ENCODE peak calls at places on chromosomes 7 and 10, in four cellular contexts. S is lower lobe of right lung, J is nephron progenitor cell, T is OCI-LY7. F is an unnamed sample.

GRCh38 chr7:1867326-1867725 is 197.2 kb downstream of the ELFN1 start:
- DNase-seq in T (no peak), J (no peak), S (no peak), F (no peak)

GRCh38 chr10:100370976-100371706 is 24.1 kb downstream of the SCD start:
- DNase-seq in J (peak), S (peak), T (peak), F (no peak)

GRCh38 chr7:116171094-116171493 is 39.2 kb upstream of the TES start:
- DNase-seq in T (no peak), S (no peak), J (no peak), F (no peak)

GRCh38 chr7:139870406-139870805 is 41.3 kb downstream of the TBXAS1 start:
- DNase-seq in J (no peak), S (no peak), T (no peak), F (no peak)

GRCh38 chr10:28365840-28366239 is 63.0 kb upstream of the MPP7 start:
- DNase-seq in S (no peak), J (no peak), T (no peak), F (no peak)

GRCh38 chr7:125126376-125126775 is 196.8 kb upstream of the POT1 start:
- DNase-seq in T (no peak), S (no peak), J (no peak), F (no peak)

GRCh38 chr7:7157177-7157886 is 25.0 kb upstream of the C1GALT1 start:
- DNase-seq in T (no peak), J (no peak), S (no peak), F (no peak)

GRCh38 chr7:38274493-38274892 is 1.1 kb upstream of the TARP start:
- DNase-seq in T (no peak), S (no peak), J (no peak), F (no peak)

GRCh38 chr7:155262010-155262409 is 35.7 kb upstream of the INSIG1 start:
- DNase-seq in J (no peak), S (no peak), T (no peak), F (no peak)

GRCh38 chr7:140672382-140673062 is at the start of gene ADCK2:
- DNase-seq in T (peak), J (peak), S (peak), F (no peak)

GRCh38 chr10:4345842-4346241 is 480.2 kb upstream of the AKR1E2 start:
- DNase-seq in T (no peak), S (no peak), J (no peak), F (no peak)

GRCh38 chr7:2156756-2157472 is 75.8 kb downstream of the MAD1L1 start:
- DNase-seq in S (no peak), T (no peak), J (no peak), F (no peak)

GRCh38 chr10:93462881-93463280 is 19.3 kb downstream of the MYOF start:
- DNase-seq in T (peak), J (no peak), S (peak), F (no peak)

GRCh38 chr7:127322351-127322750 is 69.6 kb upstream of the GRM8 start:
- DNase-seq in J (no peak), T (no peak), S (no peak), F (no peak)

GRCh38 chr10:92068900-92069299 is 145.3 kb downstream of the BTAF1 start:
- DNase-seq in J (no peak), T (no peak), S (no peak), F (no peak)

GRCh38 chr7:85719981-85720963 is 533.4 kb upstream of the SEMA3D start:
- DNase-seq in T (no peak), S (no peak), J (no peak), F (no peak)

GRCh38 chr7:43489257-43489656 is 93.7 kb upstream of the STK17A start:
- DNase-seq in S (no peak), T (no peak), J (no peak), F (no peak)

GRCh38 chr10:36725581-36726520 is 399.5 kb upstream of the ANKRD30A start:
- DNase-seq in T (peak), J (peak), S (no peak), F (no peak)

GRCh38 chr10:132306951-132307751 is 599 bp downstream of the STK32C start:
- DNase-seq in J (peak), S (peak), T (no peak), F (peak)

GRCh38 chr7:28685660-28686417 is 272.3 kb downstream of the TRIL start:
- DNase-seq in T (no peak), S (peak), J (peak), F (no peak)

GRCh38 chr10:101569838-101570763 is 18.0 kb downstream of the POLL start:
- DNase-seq in J (peak), T (peak), S (peak), F (peak)

GRCh38 chr7:18895456-18895855 is 222.0 kb downstream of the TWIST1 start:
- DNase-seq in S (no peak), J (no peak), T (no peak), F (no peak)

GRCh38 chr7:38129162-38129561 is 48.9 kb upstream of the STARD3NL start:
- DNase-seq in S (no peak), T (no peak), J (no peak), F (no peak)

DNA sequence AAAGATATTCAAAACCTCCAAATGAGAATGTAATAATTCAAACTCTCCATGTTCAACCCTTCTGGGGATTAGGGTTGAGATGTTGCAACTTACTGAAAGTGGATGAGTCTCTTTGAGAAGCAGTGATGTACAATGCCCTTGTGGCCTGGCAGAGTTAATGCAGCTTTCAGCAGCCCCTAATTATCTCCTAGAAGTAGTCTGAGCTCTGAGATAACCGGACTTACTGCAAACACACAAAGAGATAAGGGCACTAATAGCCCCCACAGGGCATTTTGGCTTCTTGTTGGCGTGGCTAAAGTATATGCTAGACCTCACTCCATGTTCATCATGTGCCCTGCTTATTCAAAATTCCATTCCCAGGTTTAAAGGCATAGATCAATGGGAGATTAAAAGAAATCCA is 404.7 kb downstream of the NEBL start:
- DNase-seq in J (no peak), S (no peak), T (no peak), F (no peak)
- TF ChIP-seq CTCF in J (peak), S (no peak), T (peak), F (peak)

GRCh38 chr10:44293842-44294241 is 91.1 kb downstream of the CXCL12 start:
- DNase-seq in T (no peak), J (no peak), S (peak), F (no peak)

GRCh38 chr10:44292390-44293002 is 92.4 kb downstream of the CXCL12 start:
- DNase-seq in T (no peak), J (no peak), S (no peak), F (no peak)

GRCh38 chr10:44293306-44293778 is 91.6 kb downstream of the CXCL12 start:
- DNase-seq in T (no peak), S (no peak), J (no peak), F (no peak)

GRCh38 chr10:44295619-44296222 is 89.2 kb downstream of the CXCL12 start:
- DNase-seq in T (no peak), S (no peak), J (no peak), F (no peak)

GRCh38 chr10:44294726-44295412 is 90.0 kb downstream of the CXCL12 start:
- DNase-seq in T (no peak), J (no peak), S (no peak), F (no peak)
- TF ChIP-seq CTCF in T (no peak), J (no peak), S (no peak), F (no peak)

DNA sequence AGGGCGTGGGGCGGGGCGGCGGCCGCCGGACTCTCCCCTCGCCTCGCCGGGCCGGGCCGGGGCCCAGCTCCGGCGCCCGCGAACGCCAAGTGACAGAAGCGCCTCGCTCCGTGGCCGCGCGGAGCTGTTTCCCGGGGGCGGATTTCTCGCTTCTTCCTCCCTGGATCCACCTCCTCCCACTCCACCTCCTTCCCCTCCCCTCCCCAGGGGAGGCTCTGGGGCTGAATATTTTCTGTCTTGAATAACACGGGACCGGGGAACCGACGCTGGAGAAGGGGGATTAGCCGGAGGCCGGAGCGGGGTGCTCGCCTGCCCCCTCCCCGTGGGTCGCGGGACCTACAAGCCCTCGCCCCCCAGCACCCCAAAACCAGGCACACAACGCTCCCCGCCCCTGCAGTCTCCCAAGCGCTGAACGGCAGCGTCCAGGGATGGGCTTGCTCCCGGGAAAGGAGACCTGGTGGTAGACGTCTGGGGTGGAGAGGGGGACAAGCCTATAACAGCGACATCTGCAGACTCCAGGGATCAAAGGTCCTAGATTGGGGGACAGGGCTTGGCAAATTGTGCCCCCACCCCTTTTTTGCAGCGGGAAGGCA is at the start of gene ARHGAP21:
- DNase-seq in T (peak), S (peak), J (no peak), F (no peak)
- TF ChIP-seq CTCF in T (peak), S (no peak), J (no peak), F (peak)

DNA sequence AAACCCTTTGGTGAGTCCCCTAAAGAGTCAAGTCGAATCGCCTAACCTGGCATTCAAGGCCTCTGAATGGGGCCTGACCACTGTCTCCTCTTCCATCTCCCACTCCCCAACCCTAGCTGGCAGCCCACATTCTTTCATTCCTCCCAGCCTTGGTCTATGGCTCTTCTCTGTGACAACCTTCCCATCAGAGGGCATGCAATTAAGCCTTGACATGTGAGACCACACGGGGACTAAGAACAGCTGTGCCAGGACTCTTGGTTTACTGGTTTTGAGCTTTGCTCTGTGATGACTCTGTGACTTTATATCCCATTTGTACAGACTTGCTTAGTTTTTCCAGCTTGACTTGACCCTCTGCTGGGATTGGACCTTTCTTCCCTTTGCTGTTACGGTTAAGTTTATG is 116.6 kb downstream of the BUB3 start:
- DNase-seq in S (no peak), J (no peak), T (no peak), F (no peak)
- TF ChIP-seq CTCF in S (no peak), J (no peak), T (no peak), F (no peak)

GRCh38 chr7:74256446-74257408 is 2.5 kb upstream of the RFC2 start:
- DNase-seq in T (no peak), J (no peak), S (no peak), F (no peak)

GRCh38 chr7:74254858-74255379 is 720 bp upstream of the RFC2 start:
- DNase-seq in J (no peak), S (no peak), T (peak), F (no peak)

GRCh38 chr7:74252893-74253292 is 1.3 kb downstream of the RFC2 start:
- DNase-seq in J (no peak), S (no peak), T (no peak), F (no peak)

GRCh38 chr7:74253331-74253730 is 868 bp downstream of the RFC2 start:
- DNase-seq in S (no peak), J (no peak), T (no peak), F (no peak)

GRCh38 chr7:74253975-74254857 is at the start of gene RFC2:
- DNase-seq in J (peak), S (peak), T (peak), F (peak)
- TF ChIP-seq CTCF in J (no peak), S (peak), T (no peak), F (peak)

F was measured in chondrocyte.